ENCODE peak calls at places on chromosome 20, in five cellular contexts. One of them, this sample, is unnamed.

GRCh38 chr20:59515013-59515905 is 89.1 kb upstream of the PHACTR3 start:
- DNase-seq in body of pancreas: peak
- DNase-seq in spleen: no peak
- DNase-seq in testis: peak
- DNase-seq in upper lobe of left lung: peak
- DNase-seq in this sample: peak

GRCh38 chr20:49344975-49345374 is 67.1 kb upstream of the ZNFX1 start:
- DNase-seq in body of pancreas: peak
- DNase-seq in spleen: no peak
- DNase-seq in testis: no peak
- DNase-seq in upper lobe of left lung: no peak
- DNase-seq in this sample: peak

GRCh38 chr20:46182271-46182670 is 64.2 kb downstream of the CD40 start:
- DNase-seq in body of pancreas: no peak
- DNase-seq in spleen: no peak
- DNase-seq in testis: no peak
- DNase-seq in upper lobe of left lung: no peak
- DNase-seq in this sample: no peak

GRCh38 chr20:45969712-45970634 is 2.0 kb downstream of the ZNF335 start:
- DNase-seq in body of pancreas: peak
- DNase-seq in spleen: peak
- DNase-seq in testis: peak
- DNase-seq in upper lobe of left lung: no peak
- DNase-seq in this sample: peak

GRCh38 chr20:50915424-50915823 is 15.8 kb downstream of the ADNP start:
- DNase-seq in body of pancreas: no peak
- DNase-seq in spleen: no peak
- DNase-seq in testis: no peak
- DNase-seq in upper lobe of left lung: no peak
- DNase-seq in this sample: no peak

GRCh38 chr20:22720206-22720605 is 135.8 kb upstream of the FOXA2 start:
- DNase-seq in body of pancreas: no peak
- DNase-seq in spleen: no peak
- DNase-seq in testis: no peak
- DNase-seq in upper lobe of left lung: no peak
- DNase-seq in this sample: no peak

GRCh38 chr20:9912858-9913434 is 74.1 kb upstream of the PAK5 start:
- DNase-seq in body of pancreas: peak
- DNase-seq in spleen: no peak
- DNase-seq in testis: peak
- DNase-seq in upper lobe of left lung: no peak
- DNase-seq in this sample: peak

GRCh38 chr20:55269913-55270312 is 735.4 kb downstream of the CBLN4 start:
- DNase-seq in body of pancreas: no peak
- DNase-seq in spleen: no peak
- DNase-seq in testis: no peak
- DNase-seq in upper lobe of left lung: no peak
- DNase-seq in this sample: no peak

DNA sequence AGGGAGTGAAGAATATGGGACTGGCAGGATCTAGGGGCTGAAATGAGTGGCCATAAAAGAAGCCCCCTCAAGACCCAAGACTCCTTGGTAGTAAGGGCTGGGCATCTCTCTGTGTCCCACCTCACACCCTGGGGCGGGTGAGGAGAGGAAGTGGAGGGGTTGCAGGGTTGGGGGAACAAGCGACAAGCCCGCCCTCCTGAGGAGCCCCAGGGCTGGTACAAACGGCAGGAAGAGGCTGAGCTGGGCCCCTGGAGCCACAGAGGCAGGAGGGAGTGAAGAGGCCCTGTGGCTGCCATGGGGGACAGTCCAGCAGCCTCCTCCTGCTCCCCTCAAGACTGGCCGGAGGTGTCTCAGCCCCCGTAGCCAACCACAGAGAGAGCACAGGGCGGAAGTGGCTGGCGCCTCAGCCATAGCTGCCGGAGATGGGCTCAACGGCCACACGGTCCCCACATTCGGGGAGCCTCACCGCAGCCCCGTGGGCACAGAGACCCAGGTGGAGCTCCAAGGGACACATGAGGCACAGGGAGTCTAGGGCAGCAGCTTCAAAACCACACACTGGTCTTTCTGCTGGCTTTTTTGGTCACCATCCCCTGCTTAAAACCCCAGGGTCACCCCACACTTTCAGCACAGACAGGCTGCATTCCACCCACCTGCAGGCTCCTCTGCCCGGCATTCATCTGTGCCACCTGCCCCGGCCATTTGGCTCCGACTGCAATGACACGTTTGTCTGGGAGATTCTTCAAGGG is 586 bp downstream of the C20orf203 start:
- DNase-seq in body of pancreas: no peak
- DNase-seq in spleen: peak
- DNase-seq in testis: no peak
- DNase-seq in upper lobe of left lung: peak
- DNase-seq in this sample: no peak
- TF ChIP-seq POLR2A in body of pancreas: no peak
- TF ChIP-seq POLR2A in spleen: no peak
- TF ChIP-seq POLR2A in testis: no peak
- TF ChIP-seq POLR2A in upper lobe of left lung: no peak
- TF ChIP-seq POLR2A in this sample: no peak

DNA sequence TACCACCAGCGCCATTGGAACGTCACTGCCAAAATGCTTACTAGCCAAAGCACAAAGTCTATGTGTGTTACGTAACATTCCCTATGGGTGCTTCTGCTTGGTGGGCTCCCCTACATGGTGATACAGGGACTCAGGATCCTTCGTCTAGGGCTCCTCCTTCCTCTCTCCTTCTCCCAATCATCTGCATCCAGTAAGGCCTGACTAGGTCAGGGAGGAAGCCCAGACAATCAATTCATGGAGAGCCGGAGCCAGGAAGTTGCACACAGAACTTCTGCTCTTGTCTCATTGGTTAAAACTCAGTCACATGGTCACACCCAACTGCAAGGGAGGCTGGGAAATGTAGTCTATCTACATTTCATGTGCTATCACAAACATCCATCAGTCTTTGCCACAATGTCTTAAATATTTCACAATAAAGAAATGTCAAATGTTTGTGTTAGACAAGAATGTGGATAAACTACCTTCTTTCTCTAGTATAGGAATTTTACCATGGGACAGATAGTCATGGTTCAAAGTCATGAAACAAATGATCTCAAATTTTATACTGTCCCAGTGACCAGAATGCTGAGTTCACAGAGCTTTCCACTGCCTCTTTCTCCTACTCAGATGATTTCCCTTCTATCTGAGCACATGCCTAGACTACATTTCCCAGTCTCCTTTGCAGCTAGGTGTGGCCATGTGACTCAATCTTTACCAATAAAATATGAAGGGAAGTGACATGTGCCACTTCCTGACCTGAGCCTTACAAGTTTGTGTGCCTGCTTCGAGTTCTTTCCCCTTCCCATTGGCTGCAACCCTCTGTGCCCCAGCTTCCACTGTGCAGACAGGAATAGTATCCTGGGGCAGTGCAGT is 9.3 kb upstream of the KCNK15 start:
- DNase-seq in body of pancreas: peak
- DNase-seq in spleen: no peak
- DNase-seq in testis: peak
- DNase-seq in upper lobe of left lung: no peak
- DNase-seq in this sample: no peak
- H3K27ac ChIP-seq in body of pancreas: no peak
- H3K27ac ChIP-seq in spleen: peak
- H3K27ac ChIP-seq in testis: no peak
- H3K27ac ChIP-seq in upper lobe of left lung: no peak
- H3K27ac ChIP-seq in this sample: peak

DNA sequence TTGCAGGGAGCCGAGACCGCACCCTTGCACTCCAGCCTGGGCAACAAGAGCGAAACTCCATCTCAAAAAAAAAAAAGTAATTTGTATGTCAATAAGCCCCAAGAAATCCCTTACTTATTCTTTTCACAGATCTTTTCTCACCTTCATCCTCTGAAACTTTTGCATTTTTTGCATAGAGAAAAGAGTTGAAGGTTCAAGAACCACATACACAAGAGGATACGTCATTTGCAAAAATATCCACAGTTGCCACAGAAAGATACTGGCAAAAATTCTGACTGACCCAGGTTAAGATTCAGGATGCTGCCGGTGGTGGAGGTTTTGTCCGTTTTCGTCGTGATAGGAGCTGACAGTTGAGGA is 94.5 kb downstream of the ZMYND8 start:
- DNase-seq in body of pancreas: no peak
- DNase-seq in spleen: no peak
- DNase-seq in testis: no peak
- DNase-seq in upper lobe of left lung: no peak
- DNase-seq in this sample: no peak
- H3K4me3 ChIP-seq in body of pancreas: no peak
- H3K4me3 ChIP-seq in spleen: no peak
- H3K4me3 ChIP-seq in testis: no peak
- H3K4me3 ChIP-seq in upper lobe of left lung: no peak
- H3K4me3 ChIP-seq in this sample: no peak

DNA sequence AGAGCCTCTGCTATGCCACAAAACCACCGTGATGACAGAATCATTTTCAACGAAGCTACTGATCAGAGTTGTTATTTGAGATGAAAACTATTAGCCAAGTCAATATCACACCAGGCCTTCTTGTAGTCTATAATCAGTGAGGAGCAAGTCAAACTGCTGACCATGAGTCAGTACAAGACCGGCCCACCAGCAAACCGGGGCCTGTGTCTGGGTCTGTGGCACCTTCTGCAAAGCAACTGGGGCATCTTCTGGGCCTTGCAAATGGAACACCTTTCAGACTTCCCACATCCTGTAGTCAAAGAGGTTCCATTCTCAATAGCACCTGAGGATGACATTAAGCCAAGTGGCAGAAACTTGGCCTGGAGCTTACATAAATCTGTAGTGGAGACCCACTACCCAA is 38.5 kb downstream of the CPXM1 start:
- DNase-seq in body of pancreas: no peak
- DNase-seq in spleen: peak
- DNase-seq in testis: no peak
- DNase-seq in upper lobe of left lung: no peak
- DNase-seq in this sample: no peak
- TF ChIP-seq POLR2A in body of pancreas: no peak
- TF ChIP-seq POLR2A in spleen: no peak
- TF ChIP-seq POLR2A in testis: no peak
- TF ChIP-seq POLR2A in upper lobe of left lung: no peak
- TF ChIP-seq POLR2A in this sample: no peak

GRCh38 chr20:18795366-18795765 is 18.2 kb upstream of the SCP2D1 start:
- DNase-seq in body of pancreas: no peak
- DNase-seq in spleen: no peak
- DNase-seq in testis: no peak
- DNase-seq in upper lobe of left lung: no peak
- DNase-seq in this sample: no peak

GRCh38 chr20:18794428-18794787 is 19.2 kb upstream of the SCP2D1 start:
- DNase-seq in body of pancreas: no peak
- DNase-seq in spleen: no peak
- DNase-seq in testis: no peak
- DNase-seq in upper lobe of left lung: no peak
- DNase-seq in this sample: no peak

GRCh38 chr20:18796282-18796833 is 17.2 kb upstream of the SCP2D1 start:
- DNase-seq in body of pancreas: no peak
- DNase-seq in spleen: no peak
- DNase-seq in testis: no peak
- DNase-seq in upper lobe of left lung: no peak
- DNase-seq in this sample: no peak

GRCh38 chr20:18790787-18791186 is 22.8 kb upstream of the SCP2D1 start:
- DNase-seq in body of pancreas: no peak
- DNase-seq in spleen: no peak
- DNase-seq in testis: no peak
- DNase-seq in upper lobe of left lung: no peak
- DNase-seq in this sample: no peak

GRCh38 chr20:18793625-18794427 is 19.8 kb upstream of the SCP2D1 start:
- DNase-seq in body of pancreas: peak
- DNase-seq in spleen: peak
- DNase-seq in testis: peak
- DNase-seq in upper lobe of left lung: peak
- DNase-seq in this sample: peak
- H3K27ac ChIP-seq in body of pancreas: peak
- H3K27ac ChIP-seq in spleen: peak
- H3K27ac ChIP-seq in testis: peak
- H3K27ac ChIP-seq in upper lobe of left lung: peak
- H3K27ac ChIP-seq in this sample: peak

GRCh38 chr20:47347661-47348462 is 8.6 kb downstream of the ZMYND8 start:
- DNase-seq in body of pancreas: no peak
- DNase-seq in spleen: no peak
- DNase-seq in testis: no peak
- DNase-seq in upper lobe of left lung: no peak
- DNase-seq in this sample: no peak
- H3K4me3 ChIP-seq in body of pancreas: no peak
- H3K4me3 ChIP-seq in spleen: no peak
- H3K4me3 ChIP-seq in testis: no peak
- H3K4me3 ChIP-seq in upper lobe of left lung: no peak
- H3K4me3 ChIP-seq in this sample: peak

DNA sequence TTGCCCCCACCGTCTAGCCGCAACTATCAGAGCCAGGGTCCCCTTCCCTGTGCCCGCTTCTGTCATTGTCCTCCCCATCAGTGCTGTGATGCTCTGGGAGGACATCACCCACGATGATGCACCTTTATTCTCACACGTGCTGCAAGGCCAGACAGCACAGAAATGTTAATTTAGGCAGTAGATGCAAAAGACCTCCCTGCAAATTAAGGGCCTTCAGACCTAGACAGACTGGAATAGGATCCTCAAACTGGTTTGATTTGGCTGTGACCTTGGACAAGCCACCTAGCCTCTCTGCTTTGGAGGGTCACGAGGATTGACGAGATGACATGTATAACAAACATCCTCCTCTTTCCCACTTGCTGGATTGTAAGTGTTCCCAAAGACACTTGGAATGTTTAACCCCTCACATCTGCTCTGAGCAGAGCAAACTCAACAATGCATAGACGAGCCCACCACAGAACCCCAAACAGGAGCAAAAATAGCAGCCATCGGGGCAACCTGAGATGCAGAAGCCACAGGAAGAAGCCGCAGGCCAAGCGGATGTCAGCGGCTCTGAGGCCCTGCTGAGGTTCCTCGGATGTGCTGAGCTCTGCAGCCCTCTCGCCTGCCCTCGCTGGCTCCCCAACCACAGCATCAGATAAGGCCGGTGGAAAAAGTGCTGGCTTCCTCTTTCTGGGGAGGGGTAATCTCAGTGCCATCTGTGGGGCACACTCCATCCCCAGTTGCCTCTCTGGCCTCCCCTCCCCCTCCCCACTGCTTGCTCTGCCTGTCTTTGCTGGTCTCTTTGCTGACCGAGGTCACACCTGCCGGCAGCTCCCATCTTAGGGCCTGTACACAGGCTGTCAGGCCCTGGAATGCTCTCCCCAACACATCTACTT is 35.3 kb downstream of the TOX2 start:
- DNase-seq in body of pancreas: peak
- DNase-seq in spleen: peak
- DNase-seq in testis: no peak
- DNase-seq in upper lobe of left lung: peak
- DNase-seq in this sample: peak
- TF ChIP-seq POLR2A in body of pancreas: no peak
- TF ChIP-seq POLR2A in spleen: no peak
- TF ChIP-seq POLR2A in testis: no peak
- TF ChIP-seq POLR2A in upper lobe of left lung: no peak
- TF ChIP-seq POLR2A in this sample: no peak

This sample was measured in adrenal gland.